ENCODE peak calls at places on chromosomes 12 and 14, in seven cellular contexts. One of them, this sample, is unnamed.

GRCh38 chr12:47207005-47207717 is 127.4 kb upstream of the AMIGO2 start:
- DNase-seq in neural crest cell: no peak
- DNase-seq in A549: no peak
- DNase-seq in endothelial cell of umbilical vein: peak
- DNase-seq in dorsolateral prefrontal cortex: no peak
- DNase-seq in H9: no peak
- DNase-seq in kidney epithelial cell: no peak
- DNase-seq in this sample: no peak

GRCh38 chr12:122096591-122097149 is 18.1 kb downstream of the MLXIP start:
- DNase-seq in A549: no peak
- DNase-seq in endothelial cell of umbilical vein: peak
- DNase-seq in dorsolateral prefrontal cortex: no peak
- DNase-seq in kidney epithelial cell: no peak
- DNase-seq in H9: no peak
- DNase-seq in neural crest cell: no peak
- DNase-seq in this sample: no peak

GRCh38 chr14:76958020-76958965 is 70.2 kb downstream of the IRF2BPL start:
- DNase-seq in endothelial cell of umbilical vein: peak
- DNase-seq in A549: no peak
- DNase-seq in H9: no peak
- DNase-seq in dorsolateral prefrontal cortex: no peak
- DNase-seq in kidney epithelial cell: no peak
- DNase-seq in neural crest cell: no peak
- DNase-seq in this sample: no peak

GRCh38 chr12:58458093-58458492 is 462.2 kb downstream of the LRIG3 start:
- DNase-seq in kidney epithelial cell: no peak
- DNase-seq in H9: no peak
- DNase-seq in A549: no peak
- DNase-seq in neural crest cell: no peak
- DNase-seq in dorsolateral prefrontal cortex: no peak
- DNase-seq in endothelial cell of umbilical vein: no peak
- DNase-seq in this sample: no peak

GRCh38 chr12:104547239-104547638 is 90.5 kb downstream of the CHST11 start:
- DNase-seq in endothelial cell of umbilical vein: no peak
- DNase-seq in H9: no peak
- DNase-seq in neural crest cell: no peak
- DNase-seq in A549: no peak
- DNase-seq in kidney epithelial cell: no peak
- DNase-seq in dorsolateral prefrontal cortex: no peak
- DNase-seq in this sample: no peak

GRCh38 chr14:33986804-33987203 is 35.9 kb upstream of the EGLN3 start:
- DNase-seq in endothelial cell of umbilical vein: peak
- DNase-seq in kidney epithelial cell: peak
- DNase-seq in dorsolateral prefrontal cortex: no peak
- DNase-seq in H9: no peak
- DNase-seq in neural crest cell: no peak
- DNase-seq in A549: peak
- DNase-seq in this sample: no peak

GRCh38 chr12:113142173-113142885 is 6.8 kb upstream of the RASAL1 start:
- DNase-seq in A549: no peak
- DNase-seq in H9: no peak
- DNase-seq in neural crest cell: no peak
- DNase-seq in kidney epithelial cell: no peak
- DNase-seq in dorsolateral prefrontal cortex: peak
- DNase-seq in endothelial cell of umbilical vein: no peak
- DNase-seq in this sample: no peak

GRCh38 chr12:123491056-123491455 is 33.1 kb downstream of the SNRNP35 start:
- DNase-seq in dorsolateral prefrontal cortex: no peak
- DNase-seq in kidney epithelial cell: no peak
- DNase-seq in A549: no peak
- DNase-seq in neural crest cell: no peak
- DNase-seq in endothelial cell of umbilical vein: no peak
- DNase-seq in H9: no peak
- DNase-seq in this sample: no peak

GRCh38 chr14:45373877-45374276 is 120.9 kb upstream of the MIS18BP1 start:
- DNase-seq in endothelial cell of umbilical vein: no peak
- DNase-seq in A549: no peak
- DNase-seq in kidney epithelial cell: no peak
- DNase-seq in dorsolateral prefrontal cortex: no peak
- DNase-seq in H9: no peak
- DNase-seq in neural crest cell: no peak
- DNase-seq in this sample: no peak

GRCh38 chr12:95380997-95381786 is 92.8 kb upstream of the METAP2 start:
- DNase-seq in H9: no peak
- DNase-seq in neural crest cell: no peak
- DNase-seq in A549: no peak
- DNase-seq in endothelial cell of umbilical vein: no peak
- DNase-seq in kidney epithelial cell: no peak
- DNase-seq in dorsolateral prefrontal cortex: no peak
- DNase-seq in this sample: no peak

GRCh38 chr14:96383445-96383844 is 8.5 kb upstream of the AK7 start:
- DNase-seq in endothelial cell of umbilical vein: no peak
- DNase-seq in H9: no peak
- DNase-seq in kidney epithelial cell: no peak
- DNase-seq in dorsolateral prefrontal cortex: no peak
- DNase-seq in A549: no peak
- DNase-seq in neural crest cell: no peak
- DNase-seq in this sample: no peak

GRCh38 chr12:50442178-50442908 is 41.7 kb downstream of the LARP4 start:
- DNase-seq in neural crest cell: no peak
- DNase-seq in H9: no peak
- DNase-seq in A549: no peak
- DNase-seq in kidney epithelial cell: no peak
- DNase-seq in dorsolateral prefrontal cortex: no peak
- DNase-seq in endothelial cell of umbilical vein: no peak
- DNase-seq in this sample: no peak

GRCh38 chr12:102816816-102817434 is 100.1 kb downstream of the PAH start:
- DNase-seq in endothelial cell of umbilical vein: peak
- DNase-seq in kidney epithelial cell: no peak
- DNase-seq in neural crest cell: no peak
- DNase-seq in dorsolateral prefrontal cortex: no peak
- DNase-seq in A549: peak
- DNase-seq in H9: no peak
- DNase-seq in this sample: no peak

GRCh38 chr14:44961151-44961729 is 507 bp downstream of the KLHL28 start:
- DNase-seq in endothelial cell of umbilical vein: peak
- DNase-seq in dorsolateral prefrontal cortex: no peak
- DNase-seq in H9: peak
- DNase-seq in kidney epithelial cell: no peak
- DNase-seq in neural crest cell: peak
- DNase-seq in A549: peak
- DNase-seq in this sample: no peak

GRCh38 chr14:31294736-31295398 is 87.3 kb upstream of the HECTD1 start:
- DNase-seq in A549: no peak
- DNase-seq in endothelial cell of umbilical vein: peak
- DNase-seq in neural crest cell: no peak
- DNase-seq in dorsolateral prefrontal cortex: no peak
- DNase-seq in kidney epithelial cell: no peak
- DNase-seq in H9: no peak
- DNase-seq in this sample: no peak

GRCh38 chr14:52918486-52918885 is 32.4 kb downstream of the FERMT2 start:
- DNase-seq in H9: no peak
- DNase-seq in kidney epithelial cell: no peak
- DNase-seq in dorsolateral prefrontal cortex: no peak
- DNase-seq in A549: no peak
- DNase-seq in endothelial cell of umbilical vein: peak
- DNase-seq in neural crest cell: no peak
- DNase-seq in this sample: no peak

GRCh38 chr14:77979666-77980351 is 179.9 kb downstream of the ADCK1 start:
- DNase-seq in neural crest cell: no peak
- DNase-seq in A549: no peak
- DNase-seq in kidney epithelial cell: no peak
- DNase-seq in endothelial cell of umbilical vein: no peak
- DNase-seq in dorsolateral prefrontal cortex: peak
- DNase-seq in H9: peak
- DNase-seq in this sample: no peak

GRCh38 chr12:53928054-53928879 is 10.4 kb upstream of the HOXC13 start:
- DNase-seq in A549: no peak
- DNase-seq in H9: no peak
- DNase-seq in neural crest cell: no peak
- DNase-seq in dorsolateral prefrontal cortex: no peak
- DNase-seq in kidney epithelial cell: no peak
- DNase-seq in endothelial cell of umbilical vein: no peak
- DNase-seq in this sample: no peak

GRCh38 chr12:52233462-52234141 is 559 bp downstream of the KRT7 start:
- DNase-seq in endothelial cell of umbilical vein: no peak
- DNase-seq in kidney epithelial cell: no peak
- DNase-seq in dorsolateral prefrontal cortex: no peak
- DNase-seq in neural crest cell: no peak
- DNase-seq in A549: no peak
- DNase-seq in H9: peak
- DNase-seq in this sample: no peak

GRCh38 chr12:49543914-49544815 is 5.3 kb downstream of the KCNH3 start:
- DNase-seq in kidney epithelial cell: no peak
- DNase-seq in H9: peak
- DNase-seq in endothelial cell of umbilical vein: no peak
- DNase-seq in dorsolateral prefrontal cortex: no peak
- DNase-seq in neural crest cell: no peak
- DNase-seq in A549: no peak
- DNase-seq in this sample: no peak

DNA sequence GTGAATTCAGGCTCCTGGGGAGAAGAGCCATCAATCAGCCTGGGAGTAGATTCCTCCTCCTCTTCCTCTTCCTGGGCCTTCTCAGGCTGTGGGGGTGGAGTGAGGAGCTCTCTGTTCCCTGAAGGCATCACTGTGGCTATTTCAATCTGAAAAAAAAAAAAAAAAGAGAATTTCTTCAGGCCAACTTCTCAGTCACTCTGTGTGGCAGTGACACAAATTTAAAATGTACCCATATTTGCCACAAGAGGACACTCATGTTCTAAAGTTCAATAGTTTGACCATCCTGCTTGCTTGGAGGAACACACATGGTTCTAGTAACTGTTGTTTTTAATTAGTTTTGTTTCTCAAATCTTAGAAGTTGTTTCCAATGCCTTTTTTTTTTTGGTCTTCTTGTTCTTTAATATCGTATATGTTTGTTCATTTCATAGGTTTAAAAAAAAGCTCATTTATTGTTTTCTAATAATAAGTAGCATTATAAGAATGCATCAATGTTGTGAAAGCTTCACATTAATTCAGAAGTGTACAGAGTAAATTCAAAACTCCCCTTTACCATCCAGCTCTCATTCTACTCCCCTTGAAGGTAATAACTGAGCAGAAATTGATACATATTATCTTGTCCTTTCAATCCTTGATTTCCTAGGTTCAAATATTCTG is 23.3 kb upstream of the CCER1 start:
- DNase-seq in H9: no peak
- DNase-seq in dorsolateral prefrontal cortex: no peak
- DNase-seq in kidney epithelial cell: peak
- DNase-seq in endothelial cell of umbilical vein: peak
- DNase-seq in neural crest cell: no peak
- DNase-seq in A549: peak
- DNase-seq in this sample: no peak
- TF ChIP-seq CTCF in H9: peak
- TF ChIP-seq CTCF in dorsolateral prefrontal cortex: peak
- TF ChIP-seq CTCF in kidney epithelial cell: peak
- TF ChIP-seq CTCF in endothelial cell of umbilical vein: peak
- TF ChIP-seq CTCF in neural crest cell: peak
- TF ChIP-seq CTCF in A549: peak
- TF ChIP-seq CTCF in this sample: peak

DNA sequence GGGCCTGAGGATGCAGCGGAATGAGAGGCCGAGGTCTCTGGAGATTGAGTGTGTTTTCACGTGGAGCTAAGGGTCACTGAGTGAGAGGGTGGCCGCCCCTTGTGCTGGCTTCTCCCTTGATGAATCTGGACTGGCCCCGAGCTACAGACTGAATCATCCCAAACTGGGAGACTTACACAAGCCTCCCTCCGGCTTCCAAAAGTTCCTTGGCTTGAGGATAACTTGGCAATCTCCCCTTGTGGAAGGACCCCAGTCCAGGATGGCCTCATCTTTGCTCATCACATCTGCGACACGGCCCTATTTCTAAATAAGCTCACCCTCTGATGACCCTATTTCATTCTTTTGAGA is 41.5 kb upstream of the FBRSL1 start:
- DNase-seq in neural crest cell: no peak
- DNase-seq in kidney epithelial cell: no peak
- DNase-seq in endothelial cell of umbilical vein: no peak
- DNase-seq in H9: no peak
- DNase-seq in A549: no peak
- DNase-seq in dorsolateral prefrontal cortex: no peak
- DNase-seq in this sample: no peak
- TF ChIP-seq CTCF in neural crest cell: no peak
- TF ChIP-seq CTCF in kidney epithelial cell: no peak
- TF ChIP-seq CTCF in endothelial cell of umbilical vein: no peak
- TF ChIP-seq CTCF in H9: no peak
- TF ChIP-seq CTCF in A549: no peak
- TF ChIP-seq CTCF in dorsolateral prefrontal cortex: no peak
- TF ChIP-seq CTCF in this sample: no peak

DNA sequence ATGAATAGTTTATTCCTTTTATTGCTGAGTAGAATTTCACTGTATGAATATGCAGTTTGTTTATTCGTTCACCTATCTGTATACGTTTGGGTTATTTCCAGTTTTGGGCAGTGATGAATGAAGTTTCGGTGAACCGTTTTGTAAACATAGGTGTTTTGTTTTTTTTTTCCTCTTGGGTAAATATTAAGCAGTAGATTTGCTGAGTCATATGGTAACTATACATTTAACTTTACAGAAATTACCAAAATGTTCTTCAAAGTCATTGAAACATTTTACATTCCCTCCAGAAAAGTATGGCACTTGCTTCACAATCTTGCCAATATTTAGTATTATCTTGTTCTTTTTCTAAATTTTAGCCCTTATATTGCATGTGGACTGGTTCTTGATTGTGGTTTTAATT is 3.8 kb upstream of the ABCC9 start:
- DNase-seq in kidney epithelial cell: no peak
- DNase-seq in endothelial cell of umbilical vein: no peak
- DNase-seq in dorsolateral prefrontal cortex: no peak
- DNase-seq in H9: no peak
- DNase-seq in neural crest cell: no peak
- DNase-seq in A549: no peak
- DNase-seq in this sample: no peak
- TF ChIP-seq CTCF in kidney epithelial cell: no peak
- TF ChIP-seq CTCF in endothelial cell of umbilical vein: no peak
- TF ChIP-seq CTCF in dorsolateral prefrontal cortex: no peak
- TF ChIP-seq CTCF in H9: no peak
- TF ChIP-seq CTCF in neural crest cell: no peak
- TF ChIP-seq CTCF in A549: no peak
- TF ChIP-seq CTCF in this sample: no peak

DNA sequence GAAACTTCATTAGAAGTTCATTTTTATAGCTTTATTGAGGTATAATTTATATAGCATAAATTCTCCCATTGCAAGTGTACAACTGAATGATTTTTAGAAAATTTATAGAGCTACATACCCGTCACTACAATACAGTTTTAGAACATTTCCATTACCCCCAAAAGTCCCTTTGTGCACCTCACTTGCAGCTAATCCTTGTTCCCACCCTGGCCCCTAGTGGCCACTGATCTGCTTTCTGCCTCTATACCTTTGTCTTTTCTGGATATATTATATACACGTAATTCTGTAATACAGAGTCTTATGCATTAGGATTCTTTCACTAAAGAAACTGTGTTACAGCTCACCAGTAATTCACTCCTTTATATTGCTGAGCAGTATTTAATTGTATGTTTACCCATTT is 145.1 kb upstream of the DIO2 start:
- DNase-seq in dorsolateral prefrontal cortex: no peak
- DNase-seq in endothelial cell of umbilical vein: peak
- DNase-seq in kidney epithelial cell: no peak
- DNase-seq in neural crest cell: no peak
- DNase-seq in H9: no peak
- DNase-seq in A549: no peak
- DNase-seq in this sample: no peak
- TF ChIP-seq CTCF in dorsolateral prefrontal cortex: no peak
- TF ChIP-seq CTCF in endothelial cell of umbilical vein: no peak
- TF ChIP-seq CTCF in kidney epithelial cell: peak
- TF ChIP-seq CTCF in neural crest cell: peak
- TF ChIP-seq CTCF in H9: peak
- TF ChIP-seq CTCF in A549: peak
- TF ChIP-seq CTCF in this sample: peak